ENCODE peak calls at places on chromosomes 4 and X, in nine cellular contexts. X, P, O, N, Z, W, C, E and Q are unnamed samples.

GRCh38 chrX:15916704-15917084 is 62.1 kb upstream of the AP1S2 start:
- DNase-seq in P (no peak), E (no peak), N (no peak), C (no peak), Z (no peak), W (no peak), X (no peak), O (no peak), Q (no peak)

GRCh38 chrX:105845661-105846060 is 23.3 kb downstream of the NRK start:
- DNase-seq in N (no peak), O (no peak), W (no peak), E (no peak), P (no peak), X (no peak), C (no peak), Z (no peak), Q (no peak)

GRCh38 chr4:139214039-139214534 is 37.1 kb upstream of the ELF2 start:
- DNase-seq in P (no peak), W (no peak), Z (peak), C (peak), X (no peak), E (no peak), N (no peak), O (no peak), Q (peak)

GRCh38 chr4:27005512-27006246 is 145.0 kb downstream of the STIM2 start:
- DNase-seq in C (no peak), E (peak), N (no peak), Z (no peak), W (no peak), P (no peak), O (no peak), X (no peak), Q (no peak)

GRCh38 chr4:26031704-26032103 is 117.7 kb downstream of the SMIM20 start:
- DNase-seq in E (no peak), X (no peak), C (no peak), Z (no peak), N (no peak), O (no peak), W (no peak), P (no peak), Q (no peak)

GRCh38 chrX:123964155-123964554 is 2.6 kb downstream of the STAG2 start:
- DNase-seq in O (no peak), Z (no peak), P (no peak), C (no peak), E (no peak), N (no peak), X (no peak), W (no peak), Q (no peak)

GRCh38 chr4:89306486-89307184 is 965 bp downstream of the GPRIN3 start:
- DNase-seq in N (no peak), P (peak), E (no peak), Z (no peak), C (no peak), W (no peak), X (no peak), O (peak), Q (no peak)

GRCh38 chrX:81261576-81261975 is 59.7 kb downstream of the SH3BGRL start:
- DNase-seq in X (no peak), O (no peak), P (no peak), C (no peak), W (no peak), Z (no peak), N (no peak), E (no peak), Q (no peak)

GRCh38 chrX:149499766-149500165 is 5.3 kb downstream of the IDS start:
- DNase-seq in O (no peak), E (no peak), C (no peak), P (no peak), X (no peak), Z (peak), W (no peak), N (no peak), Q (no peak)

GRCh38 chrX:135632353-135632752 is 81.1 kb upstream of the CT45A1 start:
- DNase-seq in W (no peak), C (no peak), P (no peak), E (no peak), X (no peak), O (no peak), Z (no peak), N (no peak), Q (no peak)

GRCh38 chr4:177016541-177017141 is 223.9 kb upstream of the VEGFC start:
- DNase-seq in E (peak), C (no peak), P (no peak), W (no peak), Z (no peak), O (no peak), N (no peak), X (no peak), Q (no peak)

GRCh38 chr4:72112514-72113156 is 80.8 kb downstream of the NPFFR2 start:
- DNase-seq in Z (peak), O (no peak), W (no peak), P (no peak), N (no peak), E (no peak), C (no peak), X (no peak), Q (no peak)

GRCh38 chrX:4263005-4263404 is 549.6 kb upstream of the PRKX start:
- DNase-seq in X (no peak), E (no peak), Z (no peak), N (no peak), O (no peak), C (no peak), W (no peak), P (peak), Q (peak)

GRCh38 chr4:140996757-140997156 is 136.5 kb downstream of the RNF150 start:
- DNase-seq in E (peak), Z (no peak), W (no peak), X (no peak), C (no peak), N (no peak), O (no peak), P (no peak), Q (no peak)

GRCh38 chrX:110163488-110163887 is 154.4 kb downstream of the AMMECR1 start:
- DNase-seq in E (no peak), X (no peak), C (no peak), Z (no peak), W (no peak), N (no peak), O (no peak), P (peak), Q (no peak)

GRCh38 chr4:152590179-152591031 is 54.5 kb upstream of the FBXW7 start:
- DNase-seq in Z (peak), X (no peak), P (no peak), O (no peak), N (no peak), W (no peak), E (peak), C (no peak), Q (no peak)

GRCh38 chrX:19513383-19513782 is 1.9 kb downstream of the MAP3K15 start:
- DNase-seq in N (no peak), W (no peak), X (no peak), Z (no peak), P (peak), C (no peak), O (no peak), E (no peak), Q (peak)

GRCh38 chrX:47644557-47645091 is 5.7 kb downstream of the ELK1 start:
- DNase-seq in E (no peak), X (no peak), C (no peak), Z (peak), W (no peak), N (no peak), O (no peak), P (no peak), Q (peak)

GRCh38 chrX:48919947-48920712 is 1.3 kb upstream of the PIM2 start:
- DNase-seq in Z (no peak), O (no peak), X (no peak), P (no peak), C (no peak), E (no peak), N (no peak), W (no peak), Q (no peak)

GRCh38 chr4:5050520-5050955 is 742 bp upstream of the STK32B start:
- DNase-seq in E (no peak), O (no peak), P (peak), X (no peak), W (peak), N (peak), Z (peak), C (peak), Q (peak)

GRCh38 chr4:84582988-84583870 is at the start of gene CDS1:
- DNase-seq in W (peak), X (peak), E (no peak), P (peak), N (peak), O (peak), Z (peak), C (no peak), Q (peak)

GRCh38 chr4:26360864-26361263 is 40.0 kb downstream of the RBPJ start:
- DNase-seq in C (no peak), X (no peak), O (no peak), W (no peak), P (no peak), Z (no peak), E (no peak), N (no peak), Q (no peak)

GRCh38 chr4:16607693-16608092 is 290.8 kb downstream of the LDB2 start:
- DNase-seq in E (no peak), P (no peak), N (no peak), W (no peak), O (no peak), X (no peak), C (no peak), Z (no peak), Q (no peak)